ENCODE peak calls at places on chromosomes 6 and 20, in five cellular contexts. Q is spleen, C is GM12892, W is prostate gland, D is GM12878. L is an unnamed sample.

GRCh38 chr6:128528241-128528640 is 7.8 kb upstream of the PTPRK start:
- DNase-seq in C (no peak), D (no peak), W (no peak), Q (no peak), L (no peak)

GRCh38 chr6:48474764-48475674 is 364.0 kb upstream of the PTCHD4 start:
- DNase-seq in Q (no peak), D (no peak), W (no peak), C (no peak), L (no peak)

GRCh38 chr6:167826230-167827061 is at the start of gene AFDN:
- DNase-seq in D (no peak), C (peak), Q (peak), W (peak), L (peak)

GRCh38 chr6:148335582-148335981 is 7.1 kb upstream of the SASH1 start:
- DNase-seq in W (no peak), C (no peak), D (no peak), Q (no peak), L (no peak)

GRCh38 chr20:64103871-64104666 is 3.3 kb downstream of the NPBWR2 start:
- DNase-seq in C (no peak), W (no peak), D (no peak), Q (peak), L (peak)

GRCh38 chr6:48826884-48827701 is 636.0 kb downstream of the MMUT start:
- DNase-seq in Q (no peak), W (no peak), C (no peak), D (no peak), L (peak)

GRCh38 chr6:6699741-6700367 is 111.3 kb downstream of the LY86 start:
- DNase-seq in C (no peak), D (no peak), W (peak), Q (no peak), L (peak)

GRCh38 chr6:160030103-160030502 is 61.2 kb downstream of the IGF2R start:
- DNase-seq in Q (no peak), D (no peak), C (no peak), W (no peak), L (peak)

GRCh38 chr20:52943185-52943841 is 28.8 kb upstream of the TSHZ2 start:
- DNase-seq in Q (no peak), W (no peak), C (no peak), D (no peak), L (no peak)

GRCh38 chr20:52529856-52530255 is 338.3 kb upstream of the ZFP64 start:
- DNase-seq in Q (no peak), W (no peak), D (no peak), C (no peak), L (no peak)

GRCh38 chr6:131918650-131919355 is 32.4 kb downstream of the CCN2 start:
- DNase-seq in Q (no peak), D (no peak), C (no peak), W (no peak), L (no peak)
- TF ChIP-seq POLR2AphosphoS5 in Q (no peak), D (no peak), C (no peak), W (no peak), L (no peak)

DNA sequence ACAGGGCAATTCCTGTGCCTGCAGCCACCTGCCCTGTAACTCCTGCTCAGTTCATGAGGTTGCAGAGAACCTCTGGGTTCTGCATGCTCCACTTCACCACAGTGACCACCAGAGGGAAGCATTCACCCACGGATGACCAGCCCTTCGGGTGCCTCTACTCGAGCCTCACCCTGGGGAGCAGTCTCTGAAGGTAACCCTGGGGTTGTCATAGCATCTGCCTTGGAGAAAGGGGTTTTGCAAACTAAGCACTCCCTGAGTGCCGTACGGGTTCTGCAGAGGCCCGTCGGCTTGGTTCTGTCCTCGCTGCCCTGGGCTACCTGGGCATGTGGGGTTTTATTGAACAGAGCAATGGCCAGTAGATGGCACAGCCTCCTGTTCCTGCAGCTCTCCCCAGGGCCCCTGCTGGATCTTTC is 10.2 kb upstream of the CST5 start:
- DNase-seq in Q (no peak), C (no peak), D (no peak), W (peak), L (peak)
- TF ChIP-seq POLR2AphosphoS5 in Q (no peak), C (no peak), D (no peak), W (no peak), L (no peak)

GRCh38 chr6:73580247-73581149 is 59.7 kb upstream of the EEF1A1 start:
- DNase-seq in D (peak), Q (peak), W (peak), C (no peak), L (peak)
- TF ChIP-seq POLR2AphosphoS5 in D (peak), Q (peak), W (peak), C (peak), L (peak)

DNA sequence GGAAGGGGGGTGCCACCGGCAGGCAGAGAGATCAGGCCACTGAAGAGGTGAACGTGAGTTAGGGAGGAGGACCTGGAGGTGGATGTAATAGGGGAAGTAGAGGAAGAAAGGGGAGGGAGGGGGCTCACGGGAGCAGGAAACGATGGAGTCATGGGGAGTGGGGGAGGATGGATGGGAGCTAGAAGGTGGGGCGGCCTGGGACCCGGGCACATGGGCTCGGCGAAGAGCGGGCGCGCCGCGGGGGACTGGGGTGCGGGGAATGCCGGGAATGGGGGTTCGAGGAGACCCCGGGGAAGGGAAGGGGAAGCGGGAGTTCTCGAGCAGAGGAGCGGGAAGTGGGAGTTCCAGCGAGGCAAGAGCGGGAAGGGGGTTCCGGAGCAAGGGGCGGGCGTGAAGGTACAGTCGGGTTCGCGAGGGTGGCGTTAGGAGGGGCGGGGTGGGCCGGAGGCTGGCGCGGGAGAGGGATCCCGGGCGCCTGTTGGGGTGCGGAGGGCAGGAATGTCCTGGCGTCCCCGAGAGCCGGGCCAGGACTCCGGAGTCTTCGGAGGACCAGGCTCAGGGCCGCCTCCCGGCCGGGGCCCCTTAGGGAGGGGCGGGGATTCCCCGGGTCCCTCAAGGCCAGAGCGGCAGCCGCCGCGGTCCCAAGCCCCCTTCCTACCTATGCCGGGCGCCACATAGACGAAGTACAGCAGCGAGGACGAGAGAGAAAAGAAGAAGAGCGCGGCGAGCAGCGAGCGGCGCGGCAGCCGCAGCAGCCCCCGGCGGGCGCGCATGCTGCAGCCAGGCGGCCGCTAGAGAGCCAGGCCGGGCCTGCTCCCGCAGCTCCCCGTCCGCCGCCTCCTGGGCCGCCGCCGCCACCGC is 530 bp downstream of the B4GALT5 start:
- DNase-seq in Q (peak), D (no peak), C (no peak), W (peak), L (peak)
- TF ChIP-seq POLR2AphosphoS5 in Q (no peak), D (no peak), C (no peak), W (no peak), L (no peak)

L was measured in transverse colon.